ENCODE peak calls at places on chromosomes 3 and 15, in four cellular contexts. A, W, Y and S are unnamed samples.

GRCh38 chr3:44685128-44685800 is 27.2 kb upstream of the ZNF502 start:
- DNase-seq in A (no peak), W (peak; percentile 82), Y (peak; percentile 20), S (peak; percentile 82)

GRCh38 chr15:44666208-44667038 is 3.0 kb upstream of the SPG11 start:
- DNase-seq in A (no peak), W (no peak), Y (no peak), S (no peak)

GRCh38 chr15:46461416-46461815 is 826.6 kb downstream of the SQOR start:
- DNase-seq in A (no peak), W (no peak), Y (no peak), S (no peak)

GRCh38 chr15:83626171-83626802 is 27.6 kb upstream of the ADAMTSL3 start:
- DNase-seq in A (no peak), W (no peak), Y (no peak), S (no peak)

GRCh38 chr3:38114875-38115644 is 21.9 kb downstream of the ACAA1 start:
- DNase-seq in A (peak; percentile 64), W (no peak), Y (no peak), S (no peak)

GRCh38 chr3:193830791-193831191 is 237.8 kb downstream of the OPA1 start:
- DNase-seq in A (no peak), W (no peak), Y (no peak), S (no peak)

GRCh38 chr3:180036678-180037455 is at the start of gene PEX5L:
- DNase-seq in A (no peak), W (peak; percentile 54), Y (peak; percentile 13), S (peak; percentile 77)

GRCh38 chr3:169658311-169658931 is 5.1 kb downstream of the MECOM start:
- DNase-seq in A (no peak), W (no peak), Y (no peak), S (peak; percentile 63)

GRCh38 chr3:53531749-53532148 is 37.3 kb downstream of the CACNA1D start:
- DNase-seq in A (no peak), W (no peak), Y (no peak), S (no peak)

GRCh38 chr15:22262613-22263020 is 182.3 kb downstream of the OR4M2 start:
- DNase-seq in A (peak; percentile 90), W (peak; percentile 63), Y (no peak), S (peak; percentile 82)

GRCh38 chr15:68601206-68602197 is 22.7 kb downstream of the CORO2B start:
- DNase-seq in A (no peak), W (no peak), Y (no peak), S (no peak)

GRCh38 chr3:161770532-161771386 is 274.2 kb downstream of the OTOL1 start:
- DNase-seq in A (no peak), W (no peak), Y (no peak), S (no peak)

GRCh38 chr3:196287066-196287404 is 491 bp downstream of the PCYT1A start:
- DNase-seq in A (no peak), W (peak; percentile 63), Y (no peak), S (peak; percentile 56)

GRCh38 chr3:49469037-49469875 is 811 bp upstream of the DAG1 start:
- DNase-seq in A (no peak), W (peak; percentile 91), Y (no peak), S (peak; percentile 90)

GRCh38 chr3:163722421-163722820 is 1355.9 kb downstream of the SI start:
- DNase-seq in A (no peak), W (no peak), Y (no peak), S (no peak)

GRCh38 chr15:34330279-34330678 is 7.3 kb downstream of the SLC12A6 start:
- DNase-seq in A (no peak), W (no peak), Y (no peak), S (no peak)

GRCh38 chr3:108462899-108463298 is 47.5 kb downstream of the MYH15 start:
- DNase-seq in A (no peak), W (no peak), Y (no peak), S (no peak)

GRCh38 chr3:48077835-48078234 is 61.6 kb upstream of the MAP4 start:
- DNase-seq in A (no peak), W (no peak), Y (no peak), S (no peak)

GRCh38 chr3:196097373-196098154 is 15.7 kb upstream of the TFRC start:
- DNase-seq in A (no peak), W (no peak), Y (no peak), S (no peak)

GRCh38 chr15:64274541-64274940 is 81.4 kb downstream of the CSNK1G1 start:
- DNase-seq in A (no peak), W (no peak), Y (no peak), S (no peak)

GRCh38 chr15:39593071-39594055 is 12.5 kb downstream of the THBS1 start:
- DNase-seq in A (no peak), W (no peak), Y (no peak), S (no peak)

GRCh38 chr15:72827216-72827615 is 43.7 kb upstream of the ADPGK start:
- DNase-seq in A (no peak), W (no peak), Y (no peak), S (no peak)

GRCh38 chr15:94097567-94097966 is 133.8 kb upstream of the MCTP2 start:
- DNase-seq in A (no peak), W (no peak), Y (no peak), S (no peak)

GRCh38 chr3:141291610-141292345 is 60.2 kb downstream of the PXYLP1 start:
- DNase-seq in A (no peak), W (no peak), Y (no peak), S (no peak)

GRCh38 chr15:60605879-60606304 is 127.0 kb upstream of the ICE2 start:
- DNase-seq in A (no peak), W (no peak), Y (no peak), S (no peak)

GRCh38 chr15:48647963-48648362 is 2.5 kb upstream of the FBN1 start:
- DNase-seq in A (no peak), W (no peak), Y (no peak), S (no peak)

GRCh38 chr3:121232309-121233225 is 313.2 kb downstream of the POLQ start:
- DNase-seq in A (no peak), W (no peak), Y (no peak), S (no peak)

GRCh38 chr3:64188810-64189560 is 36.3 kb downstream of the PRICKLE2 start:
- DNase-seq in A (no peak), W (no peak), Y (no peak), S (no peak)

GRCh38 chr15:85752591-85752990 is 42.1 kb downstream of the KLHL25 start:
- DNase-seq in A (no peak), W (peak; percentile 49), Y (no peak), S (peak; percentile 67)

GRCh38 chr15:95247068-95247984 is 1016.0 kb downstream of the MCTP2 start:
- DNase-seq in A (no peak), W (no peak), Y (no peak), S (no peak)